ENCODE peak calls at places on chromosomes 11 and 22, in four cellular contexts. D is activated T-helper 1 cell treated with anti-CD3 and anti-CD28 coated beads, Interleukin-12 subunit alpha, Interleukin-12 subunit beta, Interleukin-2, Interleukin-4 antibody, amounts not matched to agents 30 ng/mL and 10 ng/mL and 1 ng/mL, durations not matched to agents 14 hours and 24 hours and 36 hours; V is neural crest cell; W is fibroblast of pulmonary artery. Z is an unnamed sample.

GRCh38 chr22:20514658-20515406 is 7.4 kb downstream of the MED15 start:
- DNase-seq in D (no peak), W (peak; percentile 86), V (no peak), Z (no peak)

GRCh38 chr11:70712471-70712870 is 314.1 kb downstream of the CTTN start:
- DNase-seq in V (no peak), W (no peak), D (no peak), Z (no peak)

GRCh38 chr11:3169235-3169951 is 4.3 kb upstream of the OSBPL5 start:
- DNase-seq in V (no peak), D (no peak), W (peak; percentile 77), Z (no peak)

GRCh38 chr11:119774180-119774763 is 45.3 kb upstream of the NECTIN1 start:
- DNase-seq in D (no peak), V (peak; percentile 53), W (peak; percentile 44), Z (no peak)

GRCh38 chr22:21691773-21692172 is 26.0 kb downstream of the PPIL2 start:
- DNase-seq in W (no peak), V (no peak), D (no peak), Z (no peak)

GRCh38 chr11:35082322-35083180 is 56.4 kb upstream of the CD44 start:
- DNase-seq in W (peak; percentile 73), D (peak; percentile 85), V (no peak), Z (peak; percentile 77)

GRCh38 chr11:61955416-61956135 is 5.4 kb downstream of the BEST1 start:
- DNase-seq in V (no peak), W (no peak), D (no peak), Z (peak; percentile 49)

GRCh38 chr22:40209945-40210485 is 32.3 kb downstream of the TNRC6B start:
- DNase-seq in D (no peak), W (no peak), V (no peak), Z (no peak)

GRCh38 chr22:50581950-50582561 is 593 bp downstream of the CHKB start:
- DNase-seq in V (no peak), W (peak; percentile 17), D (no peak), Z (no peak)

Z was measured in CD8-positive, alpha-beta T cell.